ENCODE peak calls at places on chromosome 2, in nine cellular contexts. M is CD4-positive, CD25-positive, alpha-beta regulatory T cell; Y is naive thymus-derived CD4-positive, alpha-beta T cell; I is AG04450; F is neural progenitor cell; R is body of pancreas; E is A549; K is tibial artery; N is skeletal muscle cell. B is an unnamed sample.
A peak's percentile ranks its signal among the peaks of the same experiment; 100 is the strongest.

GRCh38 chr2:70084973-70085710 is 2.1 kb upstream of the PCBP1 start:
- DNase-seq in M (peak; percentile 62), Y (peak; percentile 64), I (no peak), F (no peak), R (peak; percentile 72), E (no peak), K (peak; percentile 71), N (no peak), B (no peak)

GRCh38 chr2:222976521-222977076 is 75.4 kb upstream of the KCNE4 start:
- DNase-seq in M (no peak), Y (no peak), I (no peak), F (no peak), R (no peak), E (no peak), K (no peak), N (no peak), B (no peak)

GRCh38 chr2:231714639-231715498 is 6.5 kb downstream of the PTMA start:
- DNase-seq in M (peak; percentile 75), Y (peak; percentile 54), I (no peak), F (peak; percentile 93), R (peak; percentile 85), E (peak; percentile 65), K (peak; percentile 83), N (no peak), B (peak; percentile 92)

GRCh38 chr2:10566021-10566420 is 117.9 kb upstream of the ODC1 start:
- DNase-seq in M (no peak), Y (no peak), I (no peak), F (no peak), R (no peak), E (no peak), K (no peak), N (no peak), B (no peak)

GRCh38 chr2:132645943-132646804 is 23.8 kb downstream of the LYPD1 start:
- DNase-seq in M (no peak), Y (no peak), I (no peak), F (peak; percentile 26), R (no peak), E (no peak), K (no peak), N (no peak), B (no peak)

GRCh38 chr2:31052284-31052683 is 86.0 kb downstream of the GALNT14 start:
- DNase-seq in M (no peak), Y (no peak), I (no peak), F (no peak), R (no peak), E (no peak), K (no peak), N (no peak), B (no peak)

GRCh38 chr2:168545439-168546082 is 89.5 kb downstream of the CERS6 start:
- DNase-seq in M (no peak), Y (no peak), I (peak; percentile 47), F (peak; percentile 49), R (no peak), E (peak; percentile 36), K (no peak), N (peak; percentile 92), B (no peak)

GRCh38 chr2:64784168-64785061 is 130.7 kb upstream of the SERTAD2 start:
- DNase-seq in M (no peak), Y (no peak), I (no peak), F (no peak), R (no peak), E (no peak), K (no peak), N (no peak), B (no peak)

GRCh38 chr2:1675633-1676032 is 68.7 kb downstream of the PXDN start:
- DNase-seq in M (no peak), Y (no peak), I (peak; percentile 90), F (peak; percentile 38), R (no peak), E (peak; percentile 80), K (peak; percentile 80), N (peak; percentile 92), B (no peak)

GRCh38 chr2:223944166-223944703 is 900 bp downstream of the WDFY1 start:
- DNase-seq in M (peak; percentile 23), Y (no peak), I (no peak), F (peak; percentile 71), R (peak; percentile 55), E (no peak), K (peak; percentile 74), N (no peak), B (peak; percentile 62)

GRCh38 chr2:64731746-64732145 is 78.0 kb upstream of the SERTAD2 start:
- DNase-seq in M (no peak), Y (no peak), I (no peak), F (no peak), R (no peak), E (no peak), K (no peak), N (no peak), B (peak; percentile 59)

GRCh38 chr2:20501974-20502373 is 55.1 kb downstream of the RHOB start:
- DNase-seq in M (no peak), Y (no peak), I (peak; percentile 94), F (no peak), R (no peak), E (peak; percentile 38), K (no peak), N (peak; percentile 99), B (no peak)

GRCh38 chr2:48541696-48542389 is 11.9 kb downstream of the STON1 start:
- DNase-seq in M (no peak), Y (no peak), I (no peak), F (no peak), R (no peak), E (no peak), K (no peak), N (no peak), B (no peak)

GRCh38 chr2:138948070-138948539 is 167.9 kb upstream of the NXPH2 start:
- DNase-seq in M (no peak), Y (no peak), I (no peak), F (no peak), R (no peak), E (no peak), K (peak; percentile 68), N (peak; percentile 95), B (no peak)

GRCh38 chr2:173652731-173653426 is 298.2 kb downstream of the CDCA7 start:
- DNase-seq in M (no peak), Y (no peak), I (peak; percentile 81), F (peak; percentile 27), R (no peak), E (peak; percentile 83), K (no peak), N (peak; percentile 86), B (no peak)
- H3K4me3 ChIP-seq in M (no peak overlapping the region), Y (no peak overlapping the region), I (no peak overlapping the region), F (no peak overlapping the region), R (no peak overlapping the region), E (peak overlapping the region; percentile 2), K (no peak overlapping the region), N (no peak overlapping the region), B (no peak overlapping the region)

GRCh38 chr2:205683991-205684390 is 1.7 kb downstream of the NRP2 start:
- DNase-seq in M (no peak), Y (no peak), I (no peak), F (no peak), R (no peak), E (no peak), K (no peak), N (no peak), B (no peak)

GRCh38 chr2:205683179-205683978 is 1.1 kb downstream of the NRP2 start:
- DNase-seq in M (no peak), Y (no peak), I (no peak), F (no peak), R (no peak), E (no peak), K (no peak), N (no peak), B (no peak)

GRCh38 chr2:205686231-205687017 is 4.1 kb downstream of the NRP2 start:
- DNase-seq in M (no peak), Y (no peak), I (no peak), F (peak; percentile 59), R (no peak), E (no peak), K (no peak), N (no peak), B (no peak)

GRCh38 chr2:205685314-205686230 is 3.3 kb downstream of the NRP2 start:
- DNase-seq in M (no peak), Y (no peak), I (no peak), F (peak; percentile 84), R (peak; percentile 15), E (peak; percentile 48), K (no peak), N (no peak), B (peak; percentile 85)

DNA sequence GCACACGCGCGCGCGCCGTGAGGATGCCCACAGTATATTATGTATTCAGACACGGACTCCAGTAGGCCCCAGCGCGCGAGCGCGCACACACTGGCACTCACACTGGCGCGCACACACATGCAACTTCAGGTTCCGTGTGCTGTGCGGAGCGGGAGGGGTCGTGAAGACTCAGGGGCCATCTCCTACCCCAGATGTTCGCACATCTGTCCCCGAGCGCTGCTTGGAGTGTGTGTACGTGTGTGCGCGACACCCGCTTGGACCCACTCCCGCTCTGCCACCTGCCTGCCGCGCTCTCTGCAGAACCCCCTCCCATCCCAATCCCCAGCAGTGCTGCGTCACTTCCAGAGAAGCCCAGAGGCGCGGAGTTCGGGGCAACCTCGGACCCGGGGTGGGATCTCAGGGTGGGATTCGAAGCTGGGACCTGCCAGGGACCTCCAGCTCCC is 2.6 kb downstream of the NRP2 start:
- DNase-seq in M (no peak), Y (no peak), I (no peak), F (peak; percentile 52), R (no peak), E (no peak), K (no peak), N (no peak), B (peak; percentile 67)
- H3K4me3 ChIP-seq in M (no peak overlapping the region), Y (no peak overlapping the region), I (peak overlapping the region; percentile 70), F (peak overlapping the region; percentile 65), R (no peak overlapping the region), E (peak overlapping the region; percentile 80), K (peak overlapping the region; percentile 79), N (peak overlapping the region; percentile 72), B (peak overlapping the region; percentile 27)

DNA sequence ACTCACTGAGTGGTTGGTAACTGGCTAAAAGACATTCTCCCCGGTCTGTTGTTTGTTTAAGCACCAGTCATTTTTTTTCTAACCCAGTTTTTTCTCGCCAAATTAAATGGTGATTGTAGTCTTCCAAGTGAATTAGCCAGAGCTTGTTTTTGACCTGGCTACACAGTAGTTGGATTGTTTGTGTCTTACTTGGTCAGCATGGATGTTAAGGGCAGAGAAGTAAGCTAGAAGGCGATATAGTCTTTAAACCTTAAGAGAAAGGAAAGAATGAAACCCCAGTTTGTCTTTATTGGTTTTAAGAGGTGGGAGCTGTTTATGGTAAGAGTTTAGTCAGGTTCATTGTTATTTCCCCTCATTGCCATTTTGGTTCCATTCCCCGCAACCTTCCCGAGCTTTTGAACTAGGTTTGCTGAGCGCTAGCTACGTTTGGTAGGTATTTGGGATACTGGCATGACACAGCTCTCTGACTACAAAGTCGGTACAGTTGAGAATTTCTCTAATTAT is 2.5 kb downstream of the MAP4K4 start:
- DNase-seq in M (no peak), Y (no peak), I (no peak), F (no peak), R (no peak), E (peak; percentile 23), K (no peak), N (no peak), B (no peak)
- H3K4me3 ChIP-seq in M (peak overlapping the region; percentile 98), Y (peak overlapping the region; percentile 89), I (peak overlapping the region; percentile 85), F (peak overlapping the region; percentile 99), R (no peak overlapping the region), E (peak overlapping the region; percentile 96), K (peak overlapping the region; percentile 87), N (peak overlapping the region; percentile 78), B (peak overlapping the region; percentile 98)

DNA sequence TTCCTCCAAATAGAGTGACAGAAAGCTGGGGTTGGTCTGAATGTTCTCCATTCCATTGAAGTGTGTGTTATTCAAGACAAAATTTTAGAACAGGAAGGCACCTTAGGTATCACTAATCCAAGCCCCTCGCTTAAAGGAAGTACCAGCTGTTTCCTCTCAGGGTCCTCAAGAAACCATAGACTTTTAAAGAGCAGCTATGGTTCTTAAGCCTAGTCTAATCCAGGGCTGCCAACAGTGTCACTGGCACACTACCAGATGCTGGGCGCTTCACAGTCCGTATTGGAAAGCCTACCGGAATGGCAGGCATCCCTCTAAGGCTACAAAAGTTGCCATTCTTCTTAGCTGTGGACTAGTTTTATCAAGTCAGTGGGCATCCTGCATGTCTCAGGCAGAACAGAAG is 1.9 kb downstream of the NEMP2 start:
- DNase-seq in M (no peak), Y (no peak), I (no peak), F (no peak), R (peak; percentile 13), E (no peak), K (no peak), N (no peak), B (no peak)
- H3K4me3 ChIP-seq in M (peak overlapping the region; percentile 85), Y (no peak overlapping the region), I (no peak overlapping the region), F (no peak overlapping the region), R (no peak overlapping the region), E (no peak overlapping the region), K (no peak overlapping the region), N (no peak overlapping the region), B (no peak overlapping the region)